ENCODE peak calls at places on chromosome X, in five cellular contexts. One of them, this sample, is unnamed.

GRCh38 chrX:71184803-71185495 is 38.1 kb upstream of the GJB1 start:
- DNase-seq in spleen: no peak
- DNase-seq in stomach: no peak
- DNase-seq in astrocyte of the spinal cord: no peak
- DNase-seq in left lung: no peak
- DNase-seq in this sample: no peak

GRCh38 chrX:93695981-93696380 is 22.0 kb downstream of the FAM133A start:
- DNase-seq in stomach: no peak
- DNase-seq in left lung: no peak
- DNase-seq in spleen: no peak
- DNase-seq in astrocyte of the spinal cord: no peak
- DNase-seq in this sample: no peak

GRCh38 chrX:134679644-134680043 is 21.4 kb upstream of the PLAC1 start:
- DNase-seq in stomach: no peak
- DNase-seq in left lung: no peak
- DNase-seq in astrocyte of the spinal cord: no peak
- DNase-seq in spleen: no peak
- DNase-seq in this sample: no peak

GRCh38 chrX:123320622-123321021 is 136.5 kb downstream of the GRIA3 start:
- DNase-seq in astrocyte of the spinal cord: no peak
- DNase-seq in spleen: no peak
- DNase-seq in stomach: no peak
- DNase-seq in left lung: no peak
- DNase-seq in this sample: no peak

GRCh38 chrX:119647089-119647488 is 40.9 kb upstream of the NKRF start:
- DNase-seq in astrocyte of the spinal cord: no peak
- DNase-seq in stomach: no peak
- DNase-seq in spleen: no peak
- DNase-seq in left lung: no peak
- DNase-seq in this sample: no peak

GRCh38 chrX:7286461-7286860 is 138.5 kb upstream of the PUDP start:
- DNase-seq in astrocyte of the spinal cord: no peak
- DNase-seq in left lung: no peak
- DNase-seq in spleen: no peak
- DNase-seq in stomach: no peak
- DNase-seq in this sample: peak

GRCh38 chrX:144327515-144327914 is 443.6 kb downstream of the UBE2NL start:
- DNase-seq in stomach: no peak
- DNase-seq in spleen: no peak
- DNase-seq in astrocyte of the spinal cord: peak
- DNase-seq in left lung: no peak
- DNase-seq in this sample: no peak

GRCh38 chrX:147827070-147827469 is 84.6 kb upstream of the FMR1 start:
- DNase-seq in left lung: no peak
- DNase-seq in stomach: no peak
- DNase-seq in astrocyte of the spinal cord: no peak
- DNase-seq in spleen: no peak
- DNase-seq in this sample: no peak

GRCh38 chrX:154603438-154604430 is 15.3 kb downstream of the CTAG1B start:
- DNase-seq in left lung: no peak
- DNase-seq in astrocyte of the spinal cord: peak
- DNase-seq in spleen: no peak
- DNase-seq in stomach: no peak
- DNase-seq in this sample: peak

GRCh38 chrX:110056419-110056818 is 53.5 kb downstream of the TMEM164 start:
- DNase-seq in astrocyte of the spinal cord: no peak
- DNase-seq in spleen: no peak
- DNase-seq in left lung: no peak
- DNase-seq in stomach: no peak
- DNase-seq in this sample: no peak

GRCh38 chrX:28124416-28124815 is 143.2 kb upstream of the DCAF8L1 start:
- DNase-seq in stomach: no peak
- DNase-seq in spleen: no peak
- DNase-seq in astrocyte of the spinal cord: no peak
- DNase-seq in left lung: no peak
- DNase-seq in this sample: no peak

GRCh38 chrX:149540621-149541520 is at the start of gene EOLA1:
- DNase-seq in left lung: peak
- DNase-seq in astrocyte of the spinal cord: peak
- DNase-seq in spleen: peak
- DNase-seq in stomach: peak
- DNase-seq in this sample: peak

GRCh38 chrX:1212532-1212931 is at the start of gene CRLF2:
- DNase-seq in spleen: peak
- DNase-seq in stomach: no peak
- DNase-seq in astrocyte of the spinal cord: no peak
- DNase-seq in left lung: no peak
- DNase-seq in this sample: peak

GRCh38 chrX:145825896-145826295 is 8.3 kb downstream of the SLITRK2 start:
- DNase-seq in spleen: no peak
- DNase-seq in left lung: no peak
- DNase-seq in astrocyte of the spinal cord: peak
- DNase-seq in stomach: no peak
- DNase-seq in this sample: peak

GRCh38 chrX:135086197-135086854 is 34.0 kb downstream of the ETDB start:
- DNase-seq in stomach: peak
- DNase-seq in left lung: no peak
- DNase-seq in spleen: no peak
- DNase-seq in astrocyte of the spinal cord: peak
- DNase-seq in this sample: peak

GRCh38 chrX:38220024-38220935 is at the start of gene SRPX:
- DNase-seq in astrocyte of the spinal cord: peak
- DNase-seq in stomach: peak
- DNase-seq in left lung: peak
- DNase-seq in spleen: peak
- DNase-seq in this sample: peak

GRCh38 chrX:106897259-106897658 is 5.9 kb downstream of the RIPPLY1 start:
- DNase-seq in left lung: no peak
- DNase-seq in stomach: no peak
- DNase-seq in spleen: no peak
- DNase-seq in astrocyte of the spinal cord: peak
- DNase-seq in this sample: peak

GRCh38 chrX:455199-455598 is 68.5 kb upstream of the PPP2R3B start:
- DNase-seq in stomach: no peak
- DNase-seq in spleen: peak
- DNase-seq in astrocyte of the spinal cord: no peak
- DNase-seq in left lung: no peak
- DNase-seq in this sample: no peak

GRCh38 chrX:69179380-69179911 is 14.2 kb upstream of the PJA1 start:
- DNase-seq in spleen: no peak
- DNase-seq in stomach: no peak
- DNase-seq in astrocyte of the spinal cord: peak
- DNase-seq in left lung: no peak
- DNase-seq in this sample: no peak

GRCh38 chrX:118562574-118563164 is 67.1 kb downstream of the DOCK11 start:
- DNase-seq in left lung: no peak
- DNase-seq in astrocyte of the spinal cord: no peak
- DNase-seq in spleen: no peak
- DNase-seq in stomach: no peak
- DNase-seq in this sample: peak

GRCh38 chrX:70988425-70988824 is 57.5 kb upstream of the SLC7A3 start:
- DNase-seq in left lung: no peak
- DNase-seq in astrocyte of the spinal cord: no peak
- DNase-seq in stomach: no peak
- DNase-seq in spleen: no peak
- DNase-seq in this sample: no peak

GRCh38 chrX:115521717-115522116 is 39.3 kb upstream of the PLS3 start:
- DNase-seq in left lung: no peak
- DNase-seq in astrocyte of the spinal cord: no peak
- DNase-seq in stomach: no peak
- DNase-seq in spleen: no peak
- DNase-seq in this sample: peak

GRCh38 chrX:3143043-3143799 is 102.0 kb downstream of the ARSF start:
- DNase-seq in stomach: no peak
- DNase-seq in spleen: no peak
- DNase-seq in astrocyte of the spinal cord: no peak
- DNase-seq in left lung: no peak
- DNase-seq in this sample: no peak

GRCh38 chrX:81378550-81378949 is 176.6 kb downstream of the SH3BGRL start:
- DNase-seq in left lung: no peak
- DNase-seq in spleen: no peak
- DNase-seq in stomach: no peak
- DNase-seq in astrocyte of the spinal cord: no peak
- DNase-seq in this sample: no peak

GRCh38 chrX:48854898-48855297 is 19.5 kb upstream of the PCSK1N start:
- DNase-seq in astrocyte of the spinal cord: no peak
- DNase-seq in stomach: no peak
- DNase-seq in left lung: no peak
- DNase-seq in spleen: no peak
- DNase-seq in this sample: peak

GRCh38 chrX:23911436-23911835 is 3.6 kb downstream of the CXorf58 start:
- DNase-seq in left lung: no peak
- DNase-seq in astrocyte of the spinal cord: no peak
- DNase-seq in stomach: no peak
- DNase-seq in spleen: no peak
- DNase-seq in this sample: no peak

GRCh38 chrX:17605676-17606075 is 131.6 kb upstream of the SCML1 start:
- DNase-seq in left lung: no peak
- DNase-seq in stomach: no peak
- DNase-seq in spleen: no peak
- DNase-seq in astrocyte of the spinal cord: peak
- DNase-seq in this sample: peak

GRCh38 chrX:100328342-100328741 is 81.7 kb downstream of the PCDH19 start:
- DNase-seq in stomach: no peak
- DNase-seq in spleen: no peak
- DNase-seq in left lung: no peak
- DNase-seq in astrocyte of the spinal cord: no peak
- DNase-seq in this sample: no peak
- TF ChIP-seq CTCF in stomach: no peak
- TF ChIP-seq CTCF in spleen: no peak
- TF ChIP-seq CTCF in left lung: no peak
- TF ChIP-seq CTCF in astrocyte of the spinal cord: no peak
- TF ChIP-seq CTCF in this sample: no peak

GRCh38 chrX:47199286-47199685 is 5.7 kb downstream of the UBA1 start:
- DNase-seq in spleen: no peak
- DNase-seq in left lung: no peak
- DNase-seq in astrocyte of the spinal cord: no peak
- DNase-seq in stomach: no peak
- DNase-seq in this sample: no peak

GRCh38 chrX:47201545-47201944 is 7.9 kb downstream of the UBA1 start:
- DNase-seq in left lung: no peak
- DNase-seq in astrocyte of the spinal cord: no peak
- DNase-seq in stomach: no peak
- DNase-seq in spleen: no peak
- DNase-seq in this sample: no peak

GRCh38 chrX:47198687-47199080 is 5.1 kb downstream of the UBA1 start:
- DNase-seq in spleen: no peak
- DNase-seq in stomach: no peak
- DNase-seq in left lung: no peak
- DNase-seq in astrocyte of the spinal cord: no peak
- DNase-seq in this sample: no peak

GRCh38 chrX:47202316-47202715 is 8.7 kb downstream of the UBA1 start:
- DNase-seq in left lung: no peak
- DNase-seq in spleen: no peak
- DNase-seq in astrocyte of the spinal cord: no peak
- DNase-seq in stomach: no peak
- DNase-seq in this sample: no peak

GRCh38 chrX:47200385-47201150 is 6.9 kb downstream of the UBA1 start:
- DNase-seq in astrocyte of the spinal cord: peak
- DNase-seq in spleen: no peak
- DNase-seq in left lung: no peak
- DNase-seq in stomach: no peak
- DNase-seq in this sample: peak
- H3K4me3 ChIP-seq in astrocyte of the spinal cord: no peak
- H3K4me3 ChIP-seq in spleen: no peak
- H3K4me3 ChIP-seq in left lung: no peak
- H3K4me3 ChIP-seq in stomach: no peak
- H3K4me3 ChIP-seq in this sample: no peak

GRCh38 chrX:25853002-25853479 is 285.1 kb upstream of the MAGEB18 start:
- DNase-seq in spleen: no peak
- DNase-seq in astrocyte of the spinal cord: no peak
- DNase-seq in left lung: no peak
- DNase-seq in stomach: no peak
- DNase-seq in this sample: no peak

GRCh38 chrX:25860322-25860721 is 277.8 kb upstream of the MAGEB18 start:
- DNase-seq in left lung: peak
- DNase-seq in spleen: no peak
- DNase-seq in astrocyte of the spinal cord: no peak
- DNase-seq in stomach: no peak
- DNase-seq in this sample: no peak

GRCh38 chrX:25858273-25858880 is 279.8 kb upstream of the MAGEB18 start:
- DNase-seq in astrocyte of the spinal cord: peak
- DNase-seq in left lung: no peak
- DNase-seq in stomach: no peak
- DNase-seq in spleen: no peak
- DNase-seq in this sample: peak
- TF ChIP-seq CTCF in astrocyte of the spinal cord: no peak
- TF ChIP-seq CTCF in left lung: no peak
- TF ChIP-seq CTCF in stomach: no peak
- TF ChIP-seq CTCF in spleen: no peak
- TF ChIP-seq CTCF in this sample: no peak

GRCh38 chrX:103357871-103358270 is 1.6 kb downstream of the TCEAL9 start:
- DNase-seq in spleen: no peak
- DNase-seq in left lung: no peak
- DNase-seq in astrocyte of the spinal cord: no peak
- DNase-seq in stomach: no peak
- DNase-seq in this sample: no peak

GRCh38 chrX:103360916-103361315 is 4.6 kb downstream of the TCEAL9 start:
- DNase-seq in spleen: no peak
- DNase-seq in astrocyte of the spinal cord: no peak
- DNase-seq in left lung: no peak
- DNase-seq in stomach: no peak
- DNase-seq in this sample: no peak

GRCh38 chrX:103360092-103360491 is 3.8 kb downstream of the TCEAL9 start:
- DNase-seq in astrocyte of the spinal cord: no peak
- DNase-seq in spleen: no peak
- DNase-seq in left lung: no peak
- DNase-seq in stomach: no peak
- DNase-seq in this sample: no peak

GRCh38 chrX:103356897-103357296 is 591 bp downstream of the TCEAL9 start:
- DNase-seq in stomach: no peak
- DNase-seq in left lung: no peak
- DNase-seq in spleen: no peak
- DNase-seq in astrocyte of the spinal cord: no peak
- DNase-seq in this sample: no peak

DNA sequence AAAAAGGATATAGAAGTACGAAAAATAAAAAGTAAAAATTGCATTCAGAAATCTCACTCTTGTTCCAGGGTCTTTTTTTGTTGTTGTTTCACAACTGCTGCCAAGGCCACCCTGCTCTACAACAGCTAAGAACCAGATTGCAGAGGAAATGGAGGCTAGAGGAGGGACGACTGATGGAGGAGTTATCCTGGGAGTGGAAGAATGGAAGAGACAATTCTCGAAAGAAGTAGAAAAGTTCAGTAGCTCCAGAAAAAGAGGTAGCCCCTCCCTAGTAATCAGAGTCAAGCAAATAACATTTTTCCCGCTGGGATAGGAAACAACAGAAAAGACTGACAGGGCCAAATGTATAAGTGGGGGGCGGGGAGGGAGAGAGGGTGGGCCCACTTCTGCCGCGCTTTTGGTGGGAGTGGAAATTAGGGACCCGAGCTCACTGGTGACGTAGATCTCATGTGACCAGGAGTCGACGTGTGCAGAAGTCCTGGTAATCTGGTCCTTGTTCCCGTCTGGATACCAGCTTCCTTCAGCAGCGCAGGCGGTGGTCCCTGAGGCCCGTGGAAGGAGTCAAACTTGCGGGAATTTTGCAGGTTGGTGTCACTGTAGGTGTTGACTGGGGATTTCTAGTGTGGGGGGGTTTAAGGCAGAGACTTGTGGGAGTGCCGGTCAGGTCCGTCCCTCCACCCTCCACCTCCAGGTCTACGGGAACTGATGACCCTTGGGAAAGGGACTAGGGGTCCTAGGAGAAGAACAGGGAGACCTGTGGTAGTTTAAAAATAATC is at the start of gene TCEAL9:
- DNase-seq in spleen: no peak
- DNase-seq in stomach: peak
- DNase-seq in left lung: no peak
- DNase-seq in astrocyte of the spinal cord: peak
- DNase-seq in this sample: peak
- H3K4me3 ChIP-seq in spleen: peak
- H3K4me3 ChIP-seq in stomach: peak
- H3K4me3 ChIP-seq in left lung: peak
- H3K4me3 ChIP-seq in astrocyte of the spinal cord: peak
- H3K4me3 ChIP-seq in this sample: peak

This sample was measured in choroid plexus epithelial cell.